ENCODE peak calls at places on chromosomes 2 and 18, in eight cellular contexts. Z, I, D, J, E, M, C and P are unnamed samples.
A peak's percentile ranks its signal among the peaks of the same experiment; 100 is the strongest.

GRCh38 chr18:24770625-24771024 is 310.2 kb downstream of the HRH4 start:
- DNase-seq in Z (no peak), I (no peak), D (no peak), J (no peak), E (no peak), M (no peak), C (no peak), P (no peak)

GRCh38 chr18:49817947-49818346 is 4.6 kb upstream of the ACAA2 start:
- DNase-seq in Z (no peak), I (no peak), D (no peak), J (no peak), E (no peak), M (no peak), C (no peak), P (no peak)

GRCh38 chr2:99737526-99737925 is 247.7 kb upstream of the REV1 start:
- DNase-seq in Z (no peak), I (no peak), D (no peak), J (no peak), E (no peak), M (no peak), C (no peak), P (no peak)

GRCh38 chr2:8547284-8548064 is 134.4 kb upstream of the ID2 start:
- DNase-seq in Z (no peak), I (no peak), D (no peak), J (no peak), E (no peak), M (no peak), C (no peak), P (no peak)

GRCh38 chr2:113847144-113847543 is 42.7 kb upstream of the ACTR3 start:
- DNase-seq in Z (no peak), I (no peak), D (no peak), J (peak; percentile 22), E (peak; percentile 37), M (no peak), C (no peak), P (no peak)

GRCh38 chr2:122191331-122191730 is 435.9 kb downstream of the TSN start:
- DNase-seq in Z (no peak), I (no peak), D (no peak), J (no peak), E (peak; percentile 12), M (no peak), C (no peak), P (no peak)

GRCh38 chr2:22194218-22194617 is 1070.5 kb downstream of the TDRD15 start:
- DNase-seq in Z (no peak), I (no peak), D (no peak), J (no peak), E (no peak), M (no peak), C (no peak), P (no peak)

GRCh38 chr2:117853873-117854272 is 39.4 kb downstream of the DDX18 start:
- DNase-seq in Z (no peak), I (no peak), D (no peak), J (no peak), E (no peak), M (no peak), C (no peak), P (no peak)

GRCh38 chr2:241129086-241129871 is 20.0 kb downstream of the PASK start:
- DNase-seq in Z (no peak), I (no peak), D (no peak), J (peak; percentile 32), E (peak; percentile 26), M (no peak), C (no peak), P (no peak)

GRCh38 chr2:240300261-240300821 is 135.1 kb upstream of the GPC1 start:
- DNase-seq in Z (no peak), I (no peak), D (no peak), J (no peak), E (peak; percentile 41), M (no peak), C (no peak), P (no peak)

GRCh38 chr2:183579686-183580085 is 455.4 kb downstream of the NUP35 start:
- DNase-seq in Z (no peak), I (no peak), D (no peak), J (no peak), E (no peak), M (no peak), C (no peak), P (no peak)

GRCh38 chr2:73099486-73099885 is 13.3 kb downstream of the RAB11FIP5 start:
- DNase-seq in Z (no peak), I (no peak), D (no peak), J (no peak), E (no peak), M (no peak), C (no peak), P (no peak)

GRCh38 chr2:103451283-103451682 is 689.5 kb downstream of the TMEM182 start:
- DNase-seq in Z (no peak), I (no peak), D (no peak), J (no peak), E (no peak), M (no peak), C (no peak), P (no peak)

GRCh38 chr2:73283545-73284295 is 558 bp downstream of the FBXO41 start:
- DNase-seq in Z (no peak), I (no peak), D (no peak), J (peak; percentile 45), E (no peak), M (no peak), C (no peak), P (peak; percentile 24)

GRCh38 chr2:241859436-241860183 is 916 bp upstream of the PDCD1 start:
- DNase-seq in Z (no peak), I (no peak), D (no peak), J (peak; percentile 82), E (peak; percentile 51), M (no peak), C (peak; percentile 60), P (no peak)

GRCh38 chr2:128754246-128754724 is 435.6 kb upstream of the HS6ST1 start:
- DNase-seq in Z (peak; percentile 32), I (no peak), D (no peak), J (no peak), E (peak; percentile 87), M (peak; percentile 30), C (no peak), P (no peak)